ENCODE peak calls at places on chromosome 17, in six cellular contexts. Y is HuH-7; M is stimulated activated CD8-positive, alpha-beta memory T cell treated with anti-CD3 and anti-CD28 coated beads, Interleukin-2, amount 100 ng/mL, for 48 hours; F is heart right ventricle; V is anterior cingulate cortex; J is C1 segment of cervical spinal cord. G is an unnamed sample.

GRCh38 chr17:62064029-62064790 is 868 bp downstream of the MED13 start:
- DNase-seq in Y (no peak), F (no peak), J (no peak), V (no peak), M (no peak), G (peak)

GRCh38 chr17:7930841-7931631 is 710 bp downstream of the TRAPPC1 start:
- DNase-seq in J (no peak), V (no peak), Y (no peak), F (no peak), M (no peak), G (no peak)

GRCh38 chr17:50047488-50048126 is 8.3 kb upstream of the ITGA3 start:
- DNase-seq in Y (no peak), V (no peak), M (no peak), J (no peak), F (no peak), G (peak)

GRCh38 chr17:38572292-38572664 is 33.5 kb downstream of the SRCIN1 start:
- DNase-seq in Y (no peak), V (no peak), M (no peak), J (no peak), F (no peak), G (no peak)

GRCh38 chr17:59476413-59476812 is 89.0 kb upstream of the DHX40 start:
- DNase-seq in M (no peak), V (no peak), Y (no peak), F (no peak), J (no peak), G (no peak)

GRCh38 chr17:40671282-40671681 is 6.3 kb upstream of the KRT222 start:
- DNase-seq in V (no peak), M (no peak), Y (no peak), J (no peak), F (no peak), G (no peak)

GRCh38 chr17:73481672-73482071 is 162.6 kb downstream of the SDK2 start:
- DNase-seq in M (no peak), Y (no peak), F (no peak), J (no peak), V (no peak), G (no peak)

GRCh38 chr17:64718058-64718457 is 56.0 kb upstream of the SMURF2 start:
- DNase-seq in V (no peak), Y (no peak), F (no peak), M (no peak), J (no peak), G (no peak)

GRCh38 chr17:70310251-70310672 is 140.9 kb downstream of the KCNJ2 start:
- DNase-seq in F (peak), V (no peak), J (no peak), Y (no peak), M (no peak), G (peak)

GRCh38 chr17:79301469-79301868 is 226.8 kb downstream of the ENGASE start:
- DNase-seq in Y (peak), J (no peak), F (no peak), M (no peak), V (no peak), G (no peak)

GRCh38 chr17:37744633-37744927 is 279 bp downstream of the HNF1B start:
- DNase-seq in V (no peak), J (no peak), F (no peak), Y (no peak), M (no peak), G (no peak)

GRCh38 chr17:75633484-75634375 is 496 bp downstream of the SMIM5 start:
- DNase-seq in M (peak), V (peak), Y (peak), J (peak), F (peak), G (peak)

GRCh38 chr17:19318611-19319010 is 43.9 kb downstream of the B9D1 start:
- DNase-seq in F (no peak), V (no peak), J (no peak), M (no peak), Y (no peak), G (no peak)

GRCh38 chr17:7221281-7222092 is 1.7 kb downstream of the ACADVL start:
- DNase-seq in V (no peak), M (no peak), J (no peak), F (no peak), Y (no peak), G (no peak)

GRCh38 chr17:45828171-45829133 is 16.2 kb upstream of the SPPL2C start:
- DNase-seq in M (no peak), V (no peak), J (no peak), Y (no peak), F (no peak), G (peak)

GRCh38 chr17:78679495-78680395 is 102.3 kb downstream of the CYTH1 start:
- DNase-seq in F (no peak), M (no peak), Y (no peak), V (no peak), J (peak), G (no peak)

GRCh38 chr17:48747445-48748363 is 19.2 kb upstream of the HOXB13 start:
- DNase-seq in F (no peak), Y (no peak), J (no peak), M (no peak), V (no peak), G (no peak)

GRCh38 chr17:60249517-60249826 is 99.7 kb downstream of the CA4 start:
- DNase-seq in M (no peak), V (no peak), Y (no peak), J (no peak), F (no peak), G (no peak)

GRCh38 chr17:82662711-82663261 is 14.5 kb upstream of the WDR45B start:
- DNase-seq in F (no peak), Y (no peak), M (no peak), J (no peak), V (no peak), G (no peak)

GRCh38 chr17:42411905-42412679 is 11.0 kb downstream of the CAVIN1 start:
- DNase-seq in V (no peak), Y (no peak), F (no peak), J (no peak), M (no peak), G (no peak)

GRCh38 chr17:40474419-40475002 is 26.9 kb downstream of the TNS4 start:
- DNase-seq in V (no peak), Y (no peak), F (no peak), J (no peak), M (no peak), G (no peak)

GRCh38 chr17:57606111-57606875 is 138.8 kb downstream of the CCDC182 start:
- DNase-seq in Y (no peak), J (no peak), F (no peak), M (no peak), V (no peak), G (no peak)

GRCh38 chr17:1232786-1233185 is 37.5 kb upstream of the BHLHA9 start:
- DNase-seq in Y (no peak), F (no peak), J (no peak), V (no peak), M (no peak), G (peak)

GRCh38 chr17:10106067-10106466 is 92.3 kb downstream of the GAS7 start:
- DNase-seq in F (no peak), V (no peak), J (no peak), M (no peak), Y (no peak), G (no peak)

GRCh38 chr17:42544874-42545283 is 7.8 kb upstream of the HSD17B1 start:
- DNase-seq in M (no peak), V (no peak), Y (no peak), F (no peak), J (no peak), G (no peak)

GRCh38 chr17:33469911-33470310 is 176.8 kb upstream of the ASIC2 start:
- DNase-seq in M (no peak), V (no peak), F (peak), J (no peak), Y (no peak), G (peak)

GRCh38 chr17:4492762-4493561 is 5.7 kb upstream of the SPNS2 start:
- DNase-seq in F (no peak), Y (peak), M (no peak), V (no peak), J (no peak), G (peak)

GRCh38 chr17:76266244-76266938 is 1.2 kb downstream of the UBALD2 start:
- DNase-seq in Y (no peak), F (no peak), M (no peak), J (no peak), V (no peak), G (peak)

GRCh38 chr17:66466933-66467367 is 164.5 kb downstream of the PRKCA start:
- DNase-seq in V (no peak), J (no peak), M (no peak), Y (no peak), F (no peak), G (peak)

GRCh38 chr17:182164-182751 is 808 bp upstream of the DOC2B start:
- DNase-seq in V (no peak), M (no peak), F (no peak), Y (peak), J (no peak), G (peak)

GRCh38 chr17:79943354-79944241 is 92.1 kb downstream of the TBC1D16 start:
- DNase-seq in M (no peak), F (no peak), J (no peak), Y (no peak), V (no peak), G (no peak)

GRCh38 chr17:82888583-82889495 is 49.0 kb upstream of the ZNF750 start:
- DNase-seq in F (peak), M (no peak), Y (no peak), J (no peak), V (no peak), G (no peak)

GRCh38 chr17:75723201-75723930 is 2.1 kb downstream of the ITGB4 start:
- DNase-seq in F (no peak), Y (no peak), J (no peak), M (no peak), V (no peak), G (peak)

GRCh38 chr17:27572665-27573064 is 58.3 kb upstream of the LGALS9 start:
- DNase-seq in J (no peak), V (no peak), F (no peak), Y (no peak), M (peak), G (peak)

GRCh38 chr17:19647697-19648474 is 665 bp upstream of the ALDH3A2 start:
- DNase-seq in F (peak), V (no peak), J (peak), Y (peak), M (peak), G (peak)

G was measured in Daoy.